ENCODE peak calls at places on chromosomes 1 and 21, in eight cellular contexts. L is sigmoid colon, B is A549, A is H1, M is transverse colon, U is adrenal gland, N is heart left ventricle, E is body of pancreas. J is an unnamed sample.
A peak's percentile ranks its signal among the peaks of the same experiment; 100 is the strongest.

GRCh38 chr1:169745015-169745861 is 11.4 kb upstream of the SELE start:
- DNase-seq in L (no peak), B (no peak), A (no peak), M (no peak), U (peak; percentile 22), N (peak; percentile 28), E (no peak), J (no peak)

GRCh38 chr1:25926731-25927496 is 20.7 kb upstream of the STMN1 start:
- DNase-seq in L (no peak), B (no peak), A (peak; percentile 53), M (no peak), U (no peak), N (no peak), E (no peak), J (no peak)

GRCh38 chr21:46455575-46456385 is 2.9 kb upstream of the DIP2A start:
- DNase-seq in L (peak; percentile 54), B (no peak), A (no peak), M (peak; percentile 26), U (peak; percentile 45), N (peak; percentile 46), E (no peak), J (no peak)

GRCh38 chr1:233879841-233880240 is 24.6 kb upstream of the SLC35F3 start:
- DNase-seq in L (no peak), B (no peak), A (no peak), M (no peak), U (no peak), N (no peak), E (no peak), J (no peak)

GRCh38 chr1:50570064-50570463 is 146.8 kb upstream of the DMRTA2 start:
- DNase-seq in L (no peak), B (no peak), A (no peak), M (no peak), U (no peak), N (no peak), E (no peak), J (no peak)

GRCh38 chr1:173507205-173507846 is 30.2 kb downstream of the PRDX6 start:
- DNase-seq in L (no peak), B (no peak), A (no peak), M (no peak), U (no peak), N (no peak), E (no peak), J (no peak)

GRCh38 chr1:101739826-101740330 is 256.8 kb downstream of the OLFM3 start:
- DNase-seq in L (no peak), B (no peak), A (no peak), M (no peak), U (no peak), N (no peak), E (no peak), J (no peak)

GRCh38 chr21:29335720-29336119 is 37.0 kb downstream of the BACH1 start:
- DNase-seq in L (no peak), B (no peak), A (no peak), M (no peak), U (no peak), N (no peak), E (no peak), J (no peak)

GRCh38 chr1:110114173-110114572 is 1.9 kb downstream of the UBL4B start:
- DNase-seq in L (no peak), B (no peak), A (no peak), M (no peak), U (no peak), N (no peak), E (no peak), J (no peak)

GRCh38 chr21:44800971-44801467 is 601 bp downstream of the UBE2G2 start:
- DNase-seq in L (no peak), B (peak; percentile 62), A (no peak), M (no peak), U (peak; percentile 18), N (no peak), E (no peak), J (no peak)

GRCh38 chr21:39681257-39681656 is 63.7 kb upstream of the IGSF5 start:
- DNase-seq in L (no peak), B (no peak), A (no peak), M (no peak), U (no peak), N (no peak), E (no peak), J (no peak)

GRCh38 chr1:247748041-247748440 is at the start of gene OR14A2:
- DNase-seq in L (no peak), B (no peak), A (no peak), M (no peak), U (no peak), N (no peak), E (no peak), J (no peak)

GRCh38 chr1:212960932-212961331 is 10.6 kb downstream of the VASH2 start:
- DNase-seq in L (no peak), B (no peak), A (no peak), M (no peak), U (no peak), N (no peak), E (no peak), J (no peak)

GRCh38 chr1:211501671-211502413 is 9.9 kb upstream of the RD3 start:
- DNase-seq in L (peak; percentile 81), B (no peak), A (no peak), M (no peak), U (no peak), N (no peak), E (no peak), J (no peak)

GRCh38 chr1:62364726-62365125 is 45.5 kb upstream of the KANK4 start:
- DNase-seq in L (no peak), B (no peak), A (no peak), M (no peak), U (no peak), N (no peak), E (no peak), J (no peak)

GRCh38 chr1:220990417-220991337 is 111.4 kb downstream of the HLX start:
- DNase-seq in L (no peak), B (no peak), A (no peak), M (no peak), U (peak; percentile 39), N (no peak), E (no peak), J (no peak)

GRCh38 chr1:232276651-232277050 is 353.3 kb downstream of the SIPA1L2 start:
- DNase-seq in L (no peak), B (no peak), A (no peak), M (no peak), U (no peak), N (no peak), E (no peak), J (no peak)

GRCh38 chr1:92087542-92087941 is 7.4 kb downstream of the BTBD8 start:
- DNase-seq in L (no peak), B (no peak), A (no peak), M (no peak), U (no peak), N (no peak), E (no peak), J (no peak)

GRCh38 chr1:39729030-39729429 is 9.7 kb upstream of the PPIE start:
- DNase-seq in L (no peak), B (no peak), A (no peak), M (no peak), U (no peak), N (no peak), E (no peak), J (no peak)
- H3K4me1 ChIP-seq in L (peaks cover 6% of the 10 kb centered on the region), B (no peaks in the 10 kb centered on the region), A (no peaks in the 10 kb centered on the region), M (no peaks in the 10 kb centered on the region), U (no peaks in the 10 kb centered on the region), N (peaks cover 3% of the 10 kb centered on the region), E (peaks cover 18% of the 10 kb centered on the region), J (no peaks in the 10 kb centered on the region)

GRCh38 chr1:228149341-228150020 is at the start of gene GJC2:
- DNase-seq in L (peak; percentile 90), B (no peak), A (peak; percentile 48), M (peak; percentile 44), U (no peak), N (no peak), E (peak; percentile 9), J (no peak)

GRCh38 chr1:228150021-228150457 is 309 bp downstream of the GJC2 start:
- DNase-seq in L (peak; percentile 73), B (no peak), A (no peak), M (no peak), U (no peak), N (no peak), E (peak; percentile 5), J (peak; percentile 42)

GRCh38 chr1:228151526-228151925 is 1.8 kb downstream of the GJC2 start:
- DNase-seq in L (peak; percentile 68), B (no peak), A (no peak), M (peak; percentile 5), U (no peak), N (no peak), E (no peak), J (no peak)

GRCh38 chr1:228151170-228151513 is 1.4 kb downstream of the GJC2 start:
- DNase-seq in L (no peak), B (no peak), A (no peak), M (peak; percentile 7), U (no peak), N (no peak), E (no peak), J (no peak)

DNA sequence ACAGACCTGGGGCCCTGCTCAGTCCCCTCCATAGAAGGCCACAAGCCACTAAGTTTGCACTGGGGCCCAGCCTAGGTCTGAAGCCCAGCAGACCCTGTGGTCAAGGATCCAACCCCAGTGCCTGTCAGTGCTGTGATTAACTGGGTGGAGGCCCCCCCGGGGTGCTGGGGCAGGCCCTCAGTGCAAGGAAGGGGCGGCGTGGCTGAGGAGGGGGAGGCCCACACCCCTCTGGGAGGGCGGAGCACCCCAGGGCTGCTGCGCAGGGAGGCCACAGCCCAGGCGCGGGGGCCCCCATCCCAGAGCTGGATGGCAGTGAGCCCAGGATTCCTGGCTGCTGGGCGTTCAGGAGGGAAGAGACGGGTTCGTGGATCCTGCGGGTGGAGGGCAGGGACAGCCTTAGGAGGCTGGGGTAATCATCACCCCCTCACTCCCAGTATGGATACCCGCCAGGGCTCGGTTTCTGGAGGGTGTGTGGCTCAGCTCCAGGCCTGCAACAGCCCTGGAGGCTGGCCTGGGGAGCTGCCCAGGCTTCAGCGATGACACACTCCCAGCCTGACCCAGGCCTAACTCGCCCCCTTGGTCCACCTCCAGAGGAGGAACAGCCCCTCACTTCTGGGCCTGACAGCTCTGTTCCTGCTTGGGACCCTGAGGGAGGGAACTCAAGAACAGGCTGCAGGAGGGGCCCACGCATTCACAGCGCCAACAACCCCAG is 884 bp downstream of the GJC2 start:
- DNase-seq in L (peak; percentile 95), B (no peak), A (peak; percentile 42), M (peak; percentile 57), U (peak; percentile 71), N (peak; percentile 79), E (peak; percentile 34), J (peak; percentile 53)
- TF ChIP-seq POLR2A in L (no peak), B (no peak), A (no peak), M (no peak), U (no peak), N (no peak), E (no peak), J (no peak)

DNA sequence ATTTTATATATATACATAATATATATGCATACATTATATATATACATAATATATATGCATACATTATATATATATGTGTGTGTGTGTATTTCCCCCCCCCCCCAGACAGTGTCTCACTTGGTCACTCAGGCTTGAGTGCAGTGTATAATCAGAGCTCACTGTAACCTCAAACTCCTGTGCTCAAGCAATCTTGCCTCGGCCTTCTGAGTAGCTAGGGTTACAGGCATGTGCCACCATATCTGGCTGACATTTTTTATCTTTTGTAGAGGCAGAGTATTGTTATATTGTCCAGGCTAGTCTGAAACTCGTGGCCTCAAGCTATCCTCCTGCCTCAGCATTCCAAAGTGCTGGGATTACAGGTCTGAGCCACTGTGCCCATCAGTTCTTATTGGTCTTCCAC is 9.1 kb upstream of the FUBP1 start:
- DNase-seq in L (no peak), B (no peak), A (no peak), M (no peak), U (no peak), N (no peak), E (no peak), J (no peak)
- H3K4me1 ChIP-seq in L (peaks cover 15% of the 10 kb centered on the region), B (peaks cover 39% of the 10 kb centered on the region), A (peaks cover 2% of the 10 kb centered on the region), M (peaks cover 23% of the 10 kb centered on the region), U (peaks cover 15% of the 10 kb centered on the region), N (peaks cover 8% of the 10 kb centered on the region), E (peaks cover 48% of the 10 kb centered on the region), J (no peaks in the 10 kb centered on the region)

GRCh38 chr1:168264296-168264695 is 16.4 kb upstream of the TBX19 start:
- DNase-seq in L (no peak), B (no peak), A (no peak), M (no peak), U (no peak), N (no peak), E (no peak), J (no peak)
- TF ChIP-seq POLR2A in L (no peak), B (no peak), A (no peak), M (no peak), U (no peak), N (no peak), E (no peak), J (no peak)